ENCODE peak calls at places on chromosomes 11 and 22, in four cellular contexts. O, P, D and X are unnamed samples.

GRCh38 chr11:985435-985834 is 51.1 kb downstream of the MUC6 start:
- DNase-seq in O (no peak), D (no peak), P (no peak), X (no peak)

GRCh38 chr11:125214466-125215204 is 50.1 kb downstream of the PKNOX2 start:
- DNase-seq in D (no peak), P (no peak), O (no peak), X (no peak)

GRCh38 chr22:47177334-47177815 is 414.9 kb downstream of the TBC1D22A start:
- DNase-seq in D (no peak), O (no peak), P (no peak), X (no peak)

GRCh38 chr22:47049078-47049609 is 286.7 kb downstream of the TBC1D22A start:
- DNase-seq in O (no peak), P (no peak), D (no peak), X (no peak)

GRCh38 chr11:115941481-115941993 is 437.3 kb upstream of the CADM1 start:
- DNase-seq in D (no peak), O (peak; percentile 36), P (no peak), X (peak; percentile 55)

GRCh38 chr11:134655189-134655937 is 243.3 kb upstream of the B3GAT1 start:
- DNase-seq in O (no peak), P (peak; percentile 28), D (no peak), X (no peak)

GRCh38 chr22:49021926-49022815 is 805.5 kb downstream of the BRD1 start:
- DNase-seq in P (no peak), D (no peak), O (no peak), X (no peak)

GRCh38 chr11:63670077-63670737 is 969 bp downstream of the ATL3 start:
- DNase-seq in O (no peak), P (no peak), D (no peak), X (no peak)

GRCh38 chr11:41612415-41612814 is 153.0 kb upstream of the LRRC4C start:
- DNase-seq in P (no peak), O (no peak), D (no peak), X (no peak)

GRCh38 chr11:1077417-1078119 is 2.9 kb downstream of the MUC2 start:
- DNase-seq in D (no peak), P (no peak), O (no peak), X (no peak)

GRCh38 chr11:73612601-73613137 is 14.8 kb upstream of the FAM168A start:
- DNase-seq in D (no peak), O (no peak), P (no peak), X (no peak)

GRCh38 chr11:95345243-95345642 is 114.2 kb upstream of the SESN3 start:
- DNase-seq in O (no peak), P (no peak), D (no peak), X (no peak)

GRCh38 chr11:74683941-74684481 is 47.2 kb downstream of the CHRDL2 start:
- DNase-seq in O (no peak), D (no peak), P (no peak), X (no peak)

GRCh38 chr11:125275905-125276634 is 111.5 kb downstream of the PKNOX2 start:
- DNase-seq in D (no peak), O (no peak), P (no peak), X (no peak)

GRCh38 chr11:121194731-121195596 is 93.9 kb downstream of the TECTA start:
- DNase-seq in O (peak; percentile 6), P (peak; percentile 69), D (no peak), X (peak; percentile 36)

GRCh38 chr11:71338806-71339177 is 86.4 kb upstream of the SHANK2 start:
- DNase-seq in P (no peak), O (no peak), D (no peak), X (no peak)

GRCh38 chr11:58004664-58005063 is 19.0 kb upstream of the OR9Q1 start:
- DNase-seq in P (no peak), D (no peak), O (no peak), X (no peak)

GRCh38 chr11:62337682-62338181 is 484 bp downstream of the ASRGL1 start:
- DNase-seq in O (no peak), D (no peak), P (no peak), X (peak; percentile 43)